ENCODE peak calls at places on chromosomes 13 and 19, in six cellular contexts. M, F, T, R, S and U are unnamed samples.

GRCh38 chr13:105918842-105919741 is 616.4 kb downstream of the EFNB2 start:
- DNase-seq in S (no peak), M (peak; percentile 79), R (peak; percentile 28), T (no peak), F (peak; percentile 40), U (peak; percentile 83)

GRCh38 chr13:95781016-95781415 is 104.1 kb downstream of the DNAJC3 start:
- DNase-seq in R (no peak), S (no peak), M (no peak), F (no peak), T (no peak), U (no peak)

GRCh38 chr19:42303876-42304275 is 1.5 kb upstream of the PAFAH1B3 start:
- DNase-seq in T (no peak), S (no peak), F (no peak), R (no peak), M (no peak), U (no peak)

GRCh38 chr13:109762791-109763190 is 23.6 kb downstream of the IRS2 start:
- DNase-seq in M (no peak), T (no peak), S (no peak), F (no peak), R (no peak), U (no peak)

GRCh38 chr13:32060319-32060924 is 28.8 kb downstream of the FRY start:
- DNase-seq in R (no peak), S (no peak), F (no peak), M (no peak), T (no peak), U (no peak)

GRCh38 chr19:18793144-18794028 is 2.3 kb upstream of the COMP start:
- DNase-seq in M (no peak), T (no peak), R (no peak), F (no peak), S (no peak), U (no peak)

GRCh38 chr19:4061178-4061682 is 5.5 kb downstream of the ZBTB7A start:
- DNase-seq in M (peak; percentile 79), R (peak; percentile 87), S (no peak), T (no peak), F (no peak), U (peak; percentile 90)

GRCh38 chr13:99986751-99987150 is 5.2 kb downstream of the ZIC2 start:
- DNase-seq in R (no peak), M (no peak), T (no peak), S (no peak), F (no peak), U (no peak)

GRCh38 chr19:39825531-39826076 is 8.4 kb downstream of the DYRK1B start:
- DNase-seq in T (no peak), F (no peak), S (no peak), M (no peak), R (no peak), U (no peak)

GRCh38 chr13:51212808-51213728 is 9.1 kb upstream of the FAM124A start:
- DNase-seq in S (no peak), F (no peak), T (no peak), M (no peak), R (no peak), U (no peak)